ENCODE peak calls at places on chromosomes 16 and 17, in five cellular contexts. W is cardiac septum; O is left ventricle myocardium superior; D is EL; Y is activated CD4-positive, alpha-beta T cell treated with anti-CD3 and anti-CD28 coated beads for 1 hour. B is an unnamed sample.
A peak's percentile ranks its signal among the peaks of the same experiment; 100 is the strongest.

GRCh38 chr16:84462296-84463210 is 41.9 kb downstream of the MEAK7 start:
- DNase-seq in O (no peak), Y (no peak), W (peak; percentile 36), D (no peak), B (peak; percentile 71)

GRCh38 chr16:66154801-66155200 is 211.7 kb upstream of the CDH5 start:
- DNase-seq in D (no peak), O (no peak), W (no peak), Y (no peak), B (no peak)

GRCh38 chr17:40778466-40778865 is 3.9 kb downstream of the KRT27 start:
- DNase-seq in W (no peak), Y (no peak), D (no peak), O (no peak), B (no peak)

GRCh38 chr16:86485746-86486145 is 24.6 kb upstream of the FOXF1 start:
- DNase-seq in O (no peak), W (no peak), Y (no peak), D (no peak), B (no peak)

GRCh38 chr16:66227766-66228530 is 138.5 kb upstream of the CDH5 start:
- DNase-seq in W (no peak), D (no peak), O (no peak), Y (no peak), B (peak; percentile 57)

GRCh38 chr16:15593235-15593634 is 49.7 kb downstream of the MARF1 start:
- DNase-seq in Y (no peak), D (no peak), O (no peak), W (no peak), B (no peak)

GRCh38 chr17:72778161-72779151 is 314.0 kb downstream of the SLC39A11 start:
- DNase-seq in O (no peak), Y (no peak), D (no peak), W (no peak), B (no peak)

GRCh38 chr17:44095647-44096496 is 25.3 kb downstream of the G6PC3 start:
- DNase-seq in W (peak; percentile 84), D (peak; percentile 93), O (peak; percentile 72), Y (no peak), B (no peak)

GRCh38 chr17:65750166-65750565 is 188.7 kb upstream of the AXIN2 start:
- DNase-seq in D (no peak), Y (no peak), O (no peak), W (no peak), B (no peak)

GRCh38 chr17:7997186-7997585 is 5.2 kb upstream of the GUCY2D start:
- DNase-seq in W (no peak), D (peak; percentile 38), Y (no peak), O (peak; percentile 60), B (peak; percentile 60)